ENCODE peak calls at places on chromosomes 2 and 18, in four cellular contexts. W is CD8-positive, alpha-beta memory T cell; T is GM23248; Q is right cardiac atrium. I is an unnamed sample.

GRCh38 chr18:48475635-48476549 is 62.9 kb upstream of the CTIF start:
- DNase-seq in W (no peak), T (peak; percentile 83), Q (no peak), I (no peak)

GRCh38 chr2:4964579-4964978 is 727.6 kb upstream of the SOX11 start:
- DNase-seq in Q (no peak), T (no peak), W (no peak), I (no peak)

GRCh38 chr2:36277146-36277808 is 78.3 kb upstream of the CRIM1 start:
- DNase-seq in Q (no peak), T (peak; percentile 85), W (no peak), I (no peak)

GRCh38 chr2:234483568-234484251 is 13.2 kb downstream of the ARL4C start:
- DNase-seq in T (peak; percentile 13), Q (peak; percentile 56), W (peak; percentile 89), I (peak; percentile 83)

GRCh38 chr2:113720167-113720566 is 36.3 kb downstream of the SLC35F5 start:
- DNase-seq in W (peak; percentile 2), Q (no peak), T (peak; percentile 71), I (no peak)

GRCh38 chr2:148814143-148814852 is 60.7 kb upstream of the KIF5C start:
- DNase-seq in W (no peak), T (peak; percentile 27), Q (no peak), I (no peak)

GRCh38 chr2:147628971-147629421 is 215.8 kb upstream of the ACVR2A start:
- DNase-seq in W (no peak), Q (no peak), T (peak; percentile 38), I (no peak)

GRCh38 chr18:10453885-10454772 is at the start of gene APCDD1:
- DNase-seq in Q (peak; percentile 93), T (peak; percentile 55), W (no peak), I (no peak)

GRCh38 chr2:69238449-69239031 is 148.5 kb downstream of the GFPT1 start:
- DNase-seq in T (peak; percentile 93), Q (no peak), W (no peak), I (no peak)

GRCh38 chr18:46712406-46712805 is 44.4 kb downstream of the ST8SIA5 start:
- DNase-seq in W (no peak), T (peak; percentile 95), Q (peak; percentile 67), I (no peak)

GRCh38 chr2:134417968-134418557 is 164.2 kb downstream of the MGAT5 start:
- DNase-seq in T (no peak), W (no peak), Q (no peak), I (no peak)

GRCh38 chr2:70776266-70776665 is 8.3 kb upstream of the ADD2 start:
- DNase-seq in Q (no peak), T (no peak), W (no peak), I (no peak)

GRCh38 chr2:65377556-65378307 is 54.7 kb downstream of the SPRED2 start:
- DNase-seq in Q (no peak), W (no peak), T (peak; percentile 92), I (no peak)

GRCh38 chr18:35511428-35511827 is 13.7 kb upstream of the INO80C start:
- DNase-seq in W (no peak), Q (no peak), T (no peak), I (no peak)

GRCh38 chr18:67608909-67609308 is 92.4 kb upstream of the DSEL start:
- DNase-seq in W (no peak), Q (no peak), T (peak; percentile 79), I (no peak)

GRCh38 chr2:31023550-31023949 is 114.7 kb downstream of the GALNT14 start:
- DNase-seq in T (no peak), W (no peak), Q (no peak), I (no peak)

GRCh38 chr2:133586978-133587377 is 18.7 kb upstream of the NCKAP5 start:
- DNase-seq in T (peak; percentile 68), Q (no peak), W (no peak), I (no peak)

GRCh38 chr2:171406044-171406443 is 27.7 kb downstream of the METTL8 start:
- DNase-seq in W (no peak), Q (no peak), T (no peak), I (no peak)

GRCh38 chr18:43794363-43794762 is 517.1 kb upstream of the SYT4 start:
- DNase-seq in Q (no peak), T (no peak), W (no peak), I (no peak)

GRCh38 chr2:78540255-78540654 is 485.2 kb upstream of the REG3G start:
- DNase-seq in T (no peak), Q (no peak), W (no peak), I (no peak)

GRCh38 chr18:13381907-13382682 is 163.5 kb downstream of the LDLRAD4 start:
- DNase-seq in W (peak; percentile 78), Q (peak; percentile 90), T (peak; percentile 78), I (peak; percentile 42)

GRCh38 chr2:120614901-120615300 is 120.8 kb upstream of the GLI2 start:
- DNase-seq in Q (peak; percentile 28), T (no peak), W (no peak), I (no peak)
- H3K4me1 ChIP-seq in Q (no peaks in the 10 kb centered on the region), T (peaks cover 13% of the 10 kb centered on the region), W (no peaks in the 10 kb centered on the region), I (no peaks in the 10 kb centered on the region)

DNA sequence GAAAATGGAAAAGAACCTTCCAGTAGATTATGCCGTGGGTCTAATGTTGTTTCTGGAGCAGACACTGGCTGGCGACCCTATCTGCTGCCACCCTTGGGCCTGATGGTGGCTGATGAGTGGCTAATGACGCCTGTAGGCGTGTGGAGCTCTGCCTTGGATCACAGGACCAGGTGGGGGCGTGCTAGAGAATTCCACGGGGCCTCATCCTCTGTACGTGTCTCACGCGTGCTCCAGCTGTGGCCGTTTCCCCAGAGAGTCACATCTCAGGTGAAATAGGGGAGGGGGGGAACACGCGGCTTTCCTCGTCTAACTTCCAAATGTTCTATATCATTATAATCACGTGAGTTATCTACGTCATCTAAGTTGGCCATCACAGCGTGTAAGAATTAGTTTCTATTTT is 160.9 kb upstream of the SMIM21 start:
- DNase-seq in W (no peak), T (no peak), Q (no peak), I (no peak)
- H3K4me1 ChIP-seq in W (no peaks in the 10 kb centered on the region), T (no peaks in the 10 kb centered on the region), Q (no peaks in the 10 kb centered on the region), I (no peaks in the 10 kb centered on the region)

DNA sequence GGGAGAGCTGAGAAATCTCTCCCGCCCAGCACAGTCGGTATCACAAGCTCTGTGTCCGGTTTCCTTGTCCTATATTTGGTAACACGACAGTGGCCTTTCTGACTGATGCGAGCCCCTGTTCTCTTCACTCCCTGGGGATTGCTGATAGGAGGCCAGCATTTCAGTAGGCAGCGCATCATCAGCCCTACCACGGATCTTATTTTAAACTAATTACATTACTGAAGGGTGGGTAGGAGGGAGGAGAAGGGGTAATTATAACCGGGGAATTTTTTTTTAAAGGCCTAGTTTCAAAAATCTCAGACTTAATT is 125.6 kb upstream of the LGALSL start:
- DNase-seq in T (no peak), W (no peak), Q (no peak), I (no peak)
- H3K4me1 ChIP-seq in T (peaks cover 12% of the 10 kb centered on the region), W (peaks cover 50% of the 10 kb centered on the region), Q (peaks cover 3% of the 10 kb centered on the region), I (peaks cover 29% of the 10 kb centered on the region)

GRCh38 chr2:218266316-218266979 is 3.5 kb downstream of the AAMP start:
- DNase-seq in W (no peak), T (no peak), Q (peak; percentile 44), I (no peak)
- H3K4me1 ChIP-seq in W (peaks cover 15% of the 10 kb centered on the region), T (peaks cover 9% of the 10 kb centered on the region), Q (peaks cover 17% of the 10 kb centered on the region), I (peaks cover 13% of the 10 kb centered on the region)

GRCh38 chr2:107259411-107260195 is 373.6 kb upstream of the ST6GAL2 start:
- DNase-seq in Q (no peak), T (no peak), W (no peak), I (no peak)
- H3K4me1 ChIP-seq in Q (no peaks in the 10 kb centered on the region), T (no peaks in the 10 kb centered on the region), W (no peaks in the 10 kb centered on the region), I (no peaks in the 10 kb centered on the region)

DNA sequence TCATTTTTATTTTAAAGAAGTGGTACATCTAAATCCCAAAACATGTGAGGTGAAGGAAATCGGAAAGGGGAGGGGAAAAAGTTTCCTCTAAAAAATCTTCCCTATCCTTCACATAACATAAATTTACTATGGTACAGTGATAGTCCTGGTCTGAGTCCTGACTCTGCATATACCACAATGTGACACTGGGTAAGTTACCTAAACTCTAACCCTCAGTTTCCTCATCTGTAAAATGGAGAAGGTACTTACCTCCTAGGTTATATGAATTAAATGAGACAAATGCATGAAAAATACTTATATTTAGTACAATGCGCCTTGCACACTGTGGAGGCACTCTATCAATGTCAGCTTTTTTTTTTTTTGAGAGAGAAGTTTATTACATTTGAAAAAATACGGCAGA is 42.3 kb downstream of the TRAK2 start:
- DNase-seq in Q (no peak), W (no peak), T (no peak), I (no peak)
- H3K4me1 ChIP-seq in Q (peaks cover 5% of the 10 kb centered on the region), W (peaks cover 32% of the 10 kb centered on the region), T (peaks cover 35% of the 10 kb centered on the region), I (peaks cover 11% of the 10 kb centered on the region)

GRCh38 chr2:42230891-42231290 is 61.7 kb downstream of the EML4 start:
- DNase-seq in T (no peak), W (no peak), Q (no peak), I (no peak)
- H3K4me1 ChIP-seq in T (peaks cover 10% of the 10 kb centered on the region), W (peaks cover 42% of the 10 kb centered on the region), Q (peaks cover 2% of the 10 kb centered on the region), I (peaks cover 26% of the 10 kb centered on the region)

GRCh38 chr2:226756131-226756530 is 43.5 kb downstream of the IRS1 start:
- DNase-seq in W (no peak), T (peak; percentile 69), Q (no peak), I (no peak)
- H3K4me1 ChIP-seq in W (no peaks in the 10 kb centered on the region), T (peaks cover 60% of the 10 kb centered on the region), Q (peaks cover 5% of the 10 kb centered on the region), I (no peaks in the 10 kb centered on the region)

DNA sequence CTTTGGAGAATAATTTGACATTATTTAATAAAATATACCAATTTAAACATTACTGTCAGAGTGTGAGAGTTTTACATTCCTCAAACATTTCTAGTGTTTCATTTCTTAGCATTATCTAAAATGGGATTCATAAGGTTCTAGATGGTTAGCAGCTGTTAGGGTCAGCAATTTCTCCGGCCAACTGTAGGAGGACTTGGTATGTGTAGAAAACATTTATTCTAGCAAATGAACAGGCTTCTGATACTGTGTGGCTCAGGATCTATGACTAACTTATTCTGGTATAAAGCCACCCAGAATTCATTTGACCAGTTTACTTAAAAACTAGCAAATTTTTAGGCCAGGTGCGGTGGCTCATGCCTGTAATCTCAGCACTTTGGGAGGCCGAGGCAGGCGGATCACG is 22.6 kb downstream of the NCOA1 start:
- DNase-seq in T (peak; percentile 6), Q (no peak), W (no peak), I (no peak)
- H3K4me1 ChIP-seq in T (peaks cover 16% of the 10 kb centered on the region), Q (peaks cover 10% of the 10 kb centered on the region), W (peaks cover 34% of the 10 kb centered on the region), I (no peaks in the 10 kb centered on the region)

DNA sequence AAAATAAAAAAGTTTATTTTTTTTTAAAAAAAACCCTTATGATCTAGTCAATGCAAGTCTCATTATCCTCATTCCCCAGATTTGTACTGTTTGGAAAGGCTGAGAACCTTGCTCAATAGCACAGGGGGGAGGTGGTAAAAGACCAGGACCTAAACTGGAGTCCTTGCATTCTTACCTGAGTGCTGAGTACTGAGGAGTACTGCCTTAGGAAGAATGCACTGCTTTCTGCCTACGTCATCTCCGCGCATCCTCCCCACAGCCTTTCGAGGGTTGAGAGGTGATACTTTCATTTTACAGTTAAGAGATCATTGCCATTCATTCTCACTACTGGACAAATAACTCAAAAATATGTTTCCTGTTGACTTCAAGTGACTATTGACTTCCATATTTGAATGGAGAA is 73.8 kb downstream of the MAP3K20 start:
- DNase-seq in T (no peak), W (no peak), Q (no peak), I (peak; percentile 13)
- H3K4me1 ChIP-seq in T (peaks cover 58% of the 10 kb centered on the region), W (no peaks in the 10 kb centered on the region), Q (peaks cover 7% of the 10 kb centered on the region), I (no peaks in the 10 kb centered on the region)